ENCODE peak calls at places on chromosome 19, in six cellular contexts. S is MM.1S; A is cardiac muscle cell; Z is esophagus squamous epithelium; Y is effector memory CD4-positive, alpha-beta T cell; Q is heart right ventricle. L is an unnamed sample. For H3K4me1, the result is how much of the 10 kb centered on the place peaks cover.

GRCh38 chr19:31974941-31975340 is 370.5 kb upstream of the ZNF507 start:
- DNase-seq in A (no peak), Z (no peak), Y (no peak), S (no peak), Q (no peak), L (no peak)

GRCh38 chr19:47534628-47535027 is 19.8 kb upstream of the NAPA start:
- DNase-seq in Z (no peak), Y (no peak), Q (no peak), S (no peak), A (no peak), L (no peak)

GRCh38 chr19:56223481-56223880 is 21.4 kb downstream of the ZSCAN5C start:
- DNase-seq in A (no peak), S (no peak), Y (no peak), Z (no peak), Q (no peak), L (no peak)

GRCh38 chr19:18854982-18855381 is 23.2 kb downstream of the UPF1 start:
- DNase-seq in Z (no peak), A (no peak), Y (no peak), Q (no peak), S (no peak), L (no peak)

GRCh38 chr19:29841209-29841558 is 29.4 kb downstream of the CCNE1 start:
- DNase-seq in Q (no peak), A (no peak), Z (no peak), Y (no peak), S (no peak), L (no peak)

GRCh38 chr19:14432817-14433453 is at the start of gene PKN1:
- DNase-seq in Y (no peak), Z (no peak), A (peak), S (peak), Q (peak), L (peak)

GRCh38 chr19:5253403-5254110 is 87.1 kb downstream of the PTPRS start:
- DNase-seq in Y (no peak), A (no peak), S (no peak), Q (no peak), Z (no peak), L (no peak)

GRCh38 chr19:10112895-10113591 is 1.6 kb downstream of the P2RY11 start:
- DNase-seq in S (peak), Y (peak), Z (no peak), A (peak), Q (no peak), L (peak)

GRCh38 chr19:5553892-5554291 is 13.9 kb downstream of the TINCR start:
- DNase-seq in Q (no peak), A (no peak), Z (no peak), Y (no peak), S (no peak), L (no peak)

GRCh38 chr19:38385804-38386257 is 2.0 kb downstream of the GGN start:
- DNase-seq in A (no peak), Q (no peak), S (no peak), Z (no peak), Y (no peak), L (no peak)

GRCh38 chr19:483332-484072 is 12.8 kb upstream of the MADCAM1 start:
- DNase-seq in Y (no peak), A (no peak), Z (no peak), S (no peak), Q (no peak), L (no peak)

GRCh38 chr19:14369399-14370168 is 11.7 kb upstream of the ADGRE5 start:
- DNase-seq in Q (peak), S (no peak), A (peak), Y (peak), Z (no peak), L (peak)

GRCh38 chr19:48826606-48827020 is 9.7 kb downstream of the HSD17B14 start:
- DNase-seq in A (no peak), Z (no peak), Y (no peak), S (no peak), Q (no peak), L (no peak)

GRCh38 chr19:13071444-13072205 is 31.0 kb downstream of the LYL1 start:
- DNase-seq in Q (no peak), Z (no peak), A (no peak), Y (no peak), S (no peak), L (no peak)
- H3K27ac ChIP-seq in Q (no peak), Z (peak), A (no peak), Y (no peak), S (no peak), L (no peak)

DNA sequence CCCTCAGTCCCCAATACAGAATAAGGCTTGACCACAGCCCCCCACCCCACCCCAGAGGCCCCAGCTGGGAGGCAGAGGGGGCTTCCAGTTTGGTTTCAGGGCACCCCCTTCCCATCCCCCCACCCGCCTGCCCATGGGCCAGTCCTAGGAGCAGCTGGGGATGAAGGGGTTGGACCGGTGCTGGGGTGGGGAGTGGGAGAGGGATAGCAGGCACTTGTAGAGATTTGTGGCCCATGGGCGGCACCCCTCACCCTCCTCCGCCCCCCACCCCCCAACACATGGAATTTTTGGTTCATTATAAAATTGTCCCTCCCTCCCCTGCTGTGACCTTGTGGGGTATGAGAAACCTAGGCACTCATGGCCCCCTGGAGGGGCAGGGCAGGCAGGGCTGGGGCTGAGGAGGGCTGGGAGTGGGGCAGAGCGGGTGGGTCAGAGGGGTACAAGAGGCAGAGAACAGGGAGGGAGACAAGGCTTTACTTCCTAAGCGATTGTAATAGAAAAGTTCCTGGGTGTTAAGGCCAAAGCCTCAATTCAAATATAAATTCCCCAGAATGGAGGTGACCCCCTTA is 5.3 kb upstream of the GSK3A start:
- DNase-seq in Z (no peak), Q (no peak), A (no peak), S (no peak), Y (no peak), L (no peak)
- H3K4me1 ChIP-seq in Z (under half), Q (under half), A (under half), S (under half), Y (under half), L (under half)

DNA sequence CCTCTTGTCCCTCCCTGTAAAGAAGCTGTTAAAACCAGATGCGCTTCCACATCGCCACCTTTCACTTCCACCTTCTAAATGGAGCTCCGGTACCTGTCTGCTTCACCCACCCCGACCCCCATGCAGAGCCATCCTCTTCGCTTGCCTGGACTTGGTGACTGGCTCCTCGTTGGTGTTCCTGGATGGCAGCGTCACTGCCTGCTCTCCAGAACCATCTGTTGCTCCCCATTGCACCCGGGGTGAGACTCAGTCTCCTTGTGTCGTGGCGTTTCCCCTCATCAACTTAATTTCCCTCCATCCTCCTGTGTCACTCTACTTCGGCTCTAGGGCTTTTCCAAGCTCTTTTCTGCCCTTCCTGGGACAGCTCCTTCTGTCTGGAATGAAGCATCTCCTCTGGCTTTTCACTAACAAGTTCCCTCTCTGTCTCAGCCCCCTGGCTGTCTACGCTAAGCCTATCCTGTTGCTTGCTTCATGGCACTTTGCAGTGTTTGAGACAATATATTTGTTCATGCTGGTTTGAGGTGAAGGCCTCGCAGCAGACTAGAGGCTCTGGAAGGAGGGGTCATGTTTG is 10.3 kb downstream of the CEBPG start:
- DNase-seq in S (no peak), Z (no peak), Q (no peak), A (no peak), Y (no peak), L (no peak)
- H3K27ac ChIP-seq in S (no peak), Z (no peak), Q (no peak), A (no peak), Y (no peak), L (no peak)

GRCh38 chr19:2226840-2227360 is 9.2 kb downstream of the PLEKHJ1 start:
- DNase-seq in A (no peak), Y (no peak), S (no peak), Q (no peak), Z (no peak), L (no peak)

GRCh38 chr19:2229103-2230028 is 6.8 kb downstream of the PLEKHJ1 start:
- DNase-seq in Y (no peak), A (no peak), S (no peak), Z (no peak), Q (no peak), L (no peak)

GRCh38 chr19:2230029-2230531 is 6.0 kb downstream of the PLEKHJ1 start:
- DNase-seq in Y (no peak), Z (no peak), A (no peak), Q (no peak), S (no peak), L (no peak)

GRCh38 chr19:2227415-2228156 is 8.5 kb downstream of the PLEKHJ1 start:
- DNase-seq in S (no peak), Q (no peak), A (no peak), Z (no peak), Y (no peak), L (peak)

DNA sequence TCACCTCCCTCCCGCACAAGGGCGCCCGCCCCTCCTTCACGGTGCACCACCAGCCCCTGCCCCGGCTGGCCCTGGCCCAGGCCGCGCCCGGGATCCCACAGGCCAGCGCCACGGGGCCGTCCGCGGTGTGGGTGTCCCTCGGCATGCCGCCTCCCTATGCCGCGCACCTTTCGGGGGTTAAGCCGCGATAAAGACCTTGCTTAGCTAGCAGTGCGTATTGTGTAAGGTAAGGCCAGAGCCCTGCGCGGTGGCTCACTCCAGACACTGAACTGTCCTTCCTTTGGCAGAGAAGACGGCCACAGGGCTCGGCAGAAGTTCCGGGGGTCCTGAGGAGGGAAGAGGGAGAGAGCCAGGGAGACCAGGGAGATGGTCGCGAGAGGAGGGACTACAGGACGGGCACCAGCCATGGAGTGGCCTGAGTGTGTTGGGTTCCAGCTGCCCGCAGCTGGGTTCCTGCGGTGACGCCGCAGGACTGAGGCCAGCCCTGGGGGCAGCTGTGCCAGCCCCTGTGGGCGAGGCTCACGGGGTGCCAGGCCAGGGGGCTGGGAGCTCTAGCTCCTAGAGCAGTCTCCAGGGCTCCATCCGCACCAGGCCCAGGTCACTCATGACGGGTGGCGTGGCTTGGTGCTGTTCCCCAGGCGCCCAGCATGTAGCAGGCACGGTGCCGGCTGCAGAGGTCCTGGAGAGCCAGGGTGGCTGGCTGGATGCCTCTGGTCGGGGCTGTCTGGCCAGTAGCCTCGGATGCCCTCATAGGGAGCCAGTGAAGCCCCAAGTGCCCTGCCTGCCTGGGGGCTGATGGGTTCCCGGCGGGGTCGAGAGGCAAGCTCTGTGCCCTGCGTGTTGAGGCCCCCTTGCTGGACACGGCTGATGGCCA is 7.7 kb downstream of the PLEKHJ1 start:
- DNase-seq in A (no peak), S (no peak), Z (no peak), Q (no peak), Y (no peak), L (no peak)
- H3K4me1 ChIP-seq in A (under half), S (under half), Z (under half), Q (under half), Y (under half), L (under half)

DNA sequence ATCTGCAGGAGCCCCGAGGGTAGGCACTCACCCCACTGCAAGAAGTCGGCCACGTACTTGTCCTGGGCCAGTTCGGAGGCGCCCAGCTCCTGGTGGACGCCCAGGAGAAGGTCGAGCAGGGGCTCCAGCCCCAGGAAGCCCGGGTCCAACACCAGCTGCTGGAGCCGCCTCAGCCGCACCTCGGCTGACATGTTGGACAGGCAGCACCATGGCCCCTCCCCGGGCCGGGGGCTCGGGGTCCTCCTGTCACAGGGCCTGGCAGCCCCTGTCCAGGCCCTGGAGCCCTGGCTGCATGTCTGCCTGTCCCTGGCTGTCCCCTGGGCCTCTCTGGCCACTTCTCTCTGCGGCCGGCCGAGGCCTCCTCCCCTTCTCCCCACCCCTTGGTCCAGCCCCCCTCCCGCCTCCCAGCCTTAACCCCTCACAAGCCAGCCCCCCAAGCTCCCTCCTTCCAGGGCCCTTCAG is at the start of gene DMPK:
- DNase-seq in S (no peak), Z (no peak), A (no peak), Y (no peak), Q (peak), L (no peak)
- H3K27ac ChIP-seq in S (no peak), Z (peak), A (peak), Y (no peak), Q (peak), L (peak)

DNA sequence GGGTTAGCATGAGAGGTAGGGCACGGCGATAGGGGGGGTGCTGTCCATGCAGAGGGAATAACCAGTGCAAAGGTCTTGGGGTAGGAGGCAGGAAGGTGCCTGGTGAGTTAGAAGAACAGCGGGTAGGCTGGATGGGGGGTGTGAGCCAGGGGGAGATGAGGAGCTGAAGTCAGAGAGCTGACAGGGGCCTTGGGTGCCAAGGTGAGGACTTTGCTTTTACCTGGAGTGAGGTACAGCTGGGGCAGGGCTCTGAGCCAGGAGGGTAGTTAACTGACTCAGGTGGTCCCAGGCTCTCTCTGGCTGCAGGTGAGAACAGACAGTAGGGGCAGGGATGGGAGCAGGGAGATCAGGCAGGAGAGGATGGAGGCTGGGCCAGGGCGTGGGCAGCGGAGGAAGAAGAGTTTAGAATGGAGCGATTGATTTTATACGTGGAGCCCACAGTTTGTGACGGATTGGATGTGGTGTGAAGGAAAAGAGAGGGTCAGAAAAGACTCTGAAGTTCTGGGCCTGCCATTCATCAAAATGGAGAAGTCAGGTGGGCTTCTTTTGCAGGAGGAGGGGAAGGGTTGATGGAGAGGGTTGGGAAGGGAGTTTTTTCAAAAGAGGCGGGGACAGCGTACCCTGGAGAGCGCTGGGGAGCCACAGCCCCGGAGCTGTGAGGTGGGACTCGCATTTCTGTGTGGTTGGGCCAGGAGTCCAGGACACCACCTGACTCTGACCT is 1.2 kb upstream of the GRAMD1A start:
- DNase-seq in Y (no peak), A (no peak), Z (no peak), S (no peak), Q (no peak), L (no peak)
- H3K4me1 ChIP-seq in Y (half or more), A (under half), Z (under half), S (under half), Q (under half), L (half or more)

GRCh38 chr19:16043156-16043757 is 33.0 kb upstream of the TPM4 start:
- DNase-seq in Q (no peak), A (no peak), Y (no peak), Z (no peak), S (no peak), L (no peak)
- H3K27ac ChIP-seq in Q (no peak), A (no peak), Y (no peak), Z (no peak), S (no peak), L (no peak)

GRCh38 chr19:41866284-41866683 is 6.2 kb downstream of the RPS19 start:
- DNase-seq in A (no peak), Y (no peak), Z (no peak), S (no peak), Q (no peak), L (no peak)
- H3K4me1 ChIP-seq in A (under half), Y (half or more), Z (under half), S (half or more), Q (under half), L (half or more)

DNA sequence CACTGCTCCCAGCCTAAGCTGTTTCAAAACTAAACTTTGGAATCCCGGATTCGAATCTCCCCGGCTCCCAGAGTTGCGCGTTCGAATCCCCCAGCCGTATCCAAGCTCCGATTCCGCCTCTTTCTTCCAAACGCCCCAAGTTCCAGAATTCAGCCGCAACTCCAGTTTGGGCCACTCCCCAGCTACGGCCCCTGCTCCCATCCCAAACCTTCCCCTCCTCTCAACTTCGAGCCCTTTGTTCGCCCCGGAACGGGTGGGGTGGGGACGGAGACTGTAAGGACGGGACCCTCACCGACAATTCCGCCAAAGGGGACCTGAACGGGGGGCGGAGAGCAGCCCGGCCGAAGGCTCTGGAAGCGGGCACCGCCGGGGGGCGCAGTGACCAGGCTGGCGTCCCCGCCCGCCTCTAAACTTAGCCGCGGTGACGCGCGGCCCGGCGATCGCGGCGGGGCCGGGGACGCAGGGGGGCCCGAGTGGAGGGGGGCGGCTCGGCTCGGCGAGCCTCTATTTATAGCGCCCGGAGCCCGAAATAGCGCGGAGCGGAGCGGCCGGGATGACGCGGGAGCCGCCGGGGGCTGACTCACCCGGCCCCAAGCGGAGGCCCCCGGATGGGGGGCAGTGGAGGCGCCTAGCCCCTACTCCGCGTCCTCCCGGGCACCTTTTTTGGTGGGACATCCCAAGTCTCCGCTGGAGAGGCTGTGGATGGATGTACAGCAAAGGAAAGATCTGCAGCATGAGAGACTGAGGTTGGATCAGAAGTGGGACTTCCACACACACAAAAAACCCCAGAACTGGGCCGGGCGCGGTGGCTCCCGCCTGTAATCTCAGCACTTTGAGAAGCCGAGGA is 4.9 kb upstream of the ERCC1 start:
- DNase-seq in Q (peak), S (no peak), Y (no peak), A (peak), Z (no peak), L (no peak)
- H3K27ac ChIP-seq in Q (peak), S (no peak), Y (no peak), A (peak), Z (peak), L (peak)